ENCODE peak calls at places on chromosomes 13 and 19, in four cellular contexts. E is left lung, A is aorta, Y is right lobe of liver. R is an unnamed sample. For H3K4me1, the result is how much of the 10 kb centered on the place peaks cover.

GRCh38 chr13:110382229-110382628 is 75.1 kb downstream of the COL4A2 start:
- DNase-seq in E (no peak), A (no peak), Y (no peak), R (no peak)

GRCh38 chr13:36057041-36057440 is 74.1 kb downstream of the DCLK1 start:
- DNase-seq in E (no peak), A (no peak), Y (no peak), R (no peak)

GRCh38 chr19:6062274-6062673 is 48.0 kb downstream of the RFX2 start:
- DNase-seq in E (peak), A (peak), Y (no peak), R (no peak)

GRCh38 chr13:76993021-76993420 is 1.1 kb downstream of the CLN5 start:
- DNase-seq in E (no peak), A (no peak), Y (no peak), R (no peak)

GRCh38 chr13:40506592-40507446 is 159.6 kb downstream of the FOXO1 start:
- DNase-seq in E (no peak), A (no peak), Y (no peak), R (no peak)

GRCh38 chr19:1168877-1169791 is 4.9 kb downstream of the SBNO2 start:
- DNase-seq in E (no peak), A (peak), Y (peak), R (no peak)

GRCh38 chr19:6767357-6768235 is at the start of gene SH2D3A:
- DNase-seq in E (peak), A (peak), Y (peak), R (peak)

GRCh38 chr13:94182185-94182761 is 297.2 kb downstream of the DCT start:
- DNase-seq in E (no peak), A (no peak), Y (no peak), R (no peak)

GRCh38 chr13:59633290-59633689 is 530.4 kb downstream of the DIAPH3 start:
- DNase-seq in E (no peak), A (no peak), Y (peak), R (no peak)

GRCh38 chr19:16582486-16583261 is 10.5 kb upstream of the SLC35E1 start:
- DNase-seq in E (no peak), A (no peak), Y (no peak), R (no peak)
- H3K4me1 ChIP-seq in E (under half), A (under half), Y (under half), R (under half)

GRCh38 chr19:55585658-55586339 is 5.2 kb upstream of the ZNF579 start:
- DNase-seq in E (peak), A (peak), Y (peak), R (no peak)
- H3K4me3 ChIP-seq in E (peak), A (no peak), Y (peak), R (peak)

DNA sequence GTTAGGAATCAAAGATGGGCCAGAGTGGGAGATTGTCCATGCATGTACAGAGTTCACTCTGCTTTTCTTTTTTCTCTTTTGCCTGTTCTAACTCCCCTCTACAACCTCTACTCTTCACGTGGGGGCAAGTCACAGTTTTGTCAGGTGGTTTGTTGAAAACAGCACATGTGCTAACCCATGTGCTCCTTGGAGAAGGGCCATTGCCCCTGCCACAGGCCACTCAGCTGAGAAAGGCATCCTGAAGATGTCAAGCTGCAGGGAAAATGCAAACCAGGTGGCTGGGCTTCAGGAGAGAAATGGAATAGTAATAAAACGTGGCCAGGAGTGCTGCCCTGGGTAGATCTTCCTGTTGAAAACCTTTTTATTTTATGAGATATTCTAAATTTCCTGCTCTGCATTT is 35.3 kb upstream of the SLC10A2 start:
- DNase-seq in E (no peak), A (no peak), Y (no peak), R (no peak)
- H3K27ac ChIP-seq in E (no peak), A (no peak), Y (no peak), R (no peak)

DNA sequence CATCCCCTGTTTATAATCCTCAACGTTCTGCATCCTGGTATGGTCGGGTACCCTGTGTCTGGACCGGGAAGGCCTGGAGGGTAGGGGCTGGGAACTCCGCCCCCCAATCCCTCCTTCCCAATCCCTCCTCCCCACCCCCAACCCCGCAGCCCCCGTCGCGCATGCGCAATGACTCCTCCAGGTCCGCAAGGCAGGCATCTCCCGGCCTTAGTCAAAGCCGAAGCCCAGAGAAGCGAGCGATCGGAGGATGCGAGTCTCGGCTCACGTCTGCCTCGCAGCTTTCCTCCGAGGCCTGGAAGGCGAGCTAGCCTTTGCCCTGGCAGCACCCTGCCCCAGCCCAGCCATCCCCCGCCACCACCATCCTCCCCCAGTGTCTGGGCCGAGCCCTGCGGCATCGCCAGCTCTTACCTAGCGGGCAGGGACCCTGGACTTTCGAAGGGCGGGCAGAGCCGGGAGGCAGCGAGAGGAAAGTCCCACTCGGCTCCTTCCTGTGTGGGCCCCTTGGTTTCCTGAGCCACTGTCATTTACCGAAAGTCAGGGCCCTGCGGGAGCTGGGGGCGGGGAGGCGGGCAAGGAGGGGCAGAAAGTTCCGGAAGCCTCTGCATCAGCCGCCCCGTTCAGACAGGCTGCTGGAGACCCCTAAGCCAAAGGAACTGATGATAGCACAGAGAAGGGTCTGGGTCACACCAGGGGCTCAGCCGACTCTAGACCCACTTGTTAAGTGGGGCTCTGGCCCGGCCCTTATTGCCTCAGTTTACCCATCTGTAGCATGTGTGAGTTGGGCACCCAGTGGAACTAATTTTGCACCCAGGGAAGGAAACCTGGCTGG is at the start of gene JAK3:
- DNase-seq in E (peak), A (peak), Y (peak), R (no peak)
- H3K4me1 ChIP-seq in E (under half), A (under half), Y (under half), R (under half)

GRCh38 chr19:35115538-35115951 is at the start of gene FXYD3:
- DNase-seq in E (no peak), A (no peak), Y (no peak), R (no peak)

GRCh38 chr19:35118268-35119026 is 2.8 kb downstream of the FXYD3 start:
- DNase-seq in E (peak), A (no peak), Y (no peak), R (no peak)

GRCh38 chr19:35117791-35118190 is 2.2 kb downstream of the FXYD3 start:
- DNase-seq in E (no peak), A (no peak), Y (no peak), R (no peak)

GRCh38 chr19:35116085-35116801 is 620 bp downstream of the FXYD3 start:
- DNase-seq in E (no peak), A (no peak), Y (no peak), R (no peak)

GRCh38 chr19:35117017-35117570 is 1.5 kb downstream of the FXYD3 start:
- DNase-seq in E (no peak), A (no peak), Y (no peak), R (no peak)
- H3K4me3 ChIP-seq in E (peak), A (no peak), Y (no peak), R (no peak)

GRCh38 chr19:9789066-9789465 is 20.5 kb upstream of the ZNF846 start:
- DNase-seq in E (no peak), A (no peak), Y (no peak), R (no peak)

GRCh38 chr19:9782282-9782681 is 13.7 kb upstream of the ZNF846 start:
- DNase-seq in E (no peak), A (no peak), Y (no peak), R (no peak)

GRCh38 chr19:9786819-9787218 is 18.3 kb upstream of the ZNF846 start:
- DNase-seq in E (no peak), A (no peak), Y (no peak), R (no peak)

GRCh38 chr19:9786342-9786741 is 17.8 kb upstream of the ZNF846 start:
- DNase-seq in E (peak), A (no peak), Y (no peak), R (no peak)

GRCh38 chr19:9785367-9786331 is 17.1 kb upstream of the ZNF846 start:
- DNase-seq in E (peak), A (peak), Y (peak), R (no peak)
- H3K27ac ChIP-seq in E (peak), A (peak), Y (peak), R (no peak)

GRCh38 chr19:41425174-41426115 is 1.7 kb downstream of the B3GNT8 start:
- DNase-seq in E (no peak), A (no peak), Y (no peak), R (no peak)
- H3K4me1 ChIP-seq in E (under half), A (under half), Y (under half), R (under half)

DNA sequence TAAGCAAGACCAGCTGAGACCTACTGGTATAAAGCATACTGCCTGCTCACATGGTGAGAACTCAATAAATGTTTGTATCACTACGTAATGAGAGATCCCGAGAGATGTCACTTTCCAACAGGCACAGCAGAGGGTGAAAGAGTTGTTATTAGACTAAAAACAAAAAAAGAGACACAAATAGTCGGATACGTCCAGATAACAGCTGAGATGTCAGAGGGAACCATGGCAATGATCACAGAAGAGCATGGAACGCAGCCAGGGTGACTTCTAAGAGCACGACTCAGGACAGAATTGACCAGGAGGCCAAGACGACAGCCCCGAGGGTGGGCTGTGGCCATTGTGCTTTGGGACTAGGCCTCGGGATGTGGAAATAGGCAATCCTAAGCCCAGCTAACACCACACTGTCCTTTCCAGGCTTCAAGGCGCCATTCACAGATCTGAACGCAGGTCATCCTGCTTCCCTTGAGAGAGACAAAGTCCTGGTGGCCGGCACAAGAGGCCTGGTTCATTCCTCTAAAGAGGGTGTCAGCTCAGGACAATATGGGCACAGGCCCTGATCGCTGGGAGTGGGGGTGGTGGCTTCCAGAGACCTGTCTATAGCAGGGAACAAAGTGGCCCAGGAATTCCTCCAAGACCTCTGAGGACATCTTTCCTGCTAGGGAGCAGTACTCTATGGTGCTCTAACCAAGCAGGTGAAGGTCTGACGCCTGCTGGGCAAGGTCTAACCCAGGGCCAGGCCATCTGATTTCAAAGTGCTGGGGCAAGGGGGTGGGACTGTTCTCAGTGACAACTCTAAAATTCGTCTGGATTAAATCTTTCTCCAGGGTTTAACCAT is 3.2 kb downstream of the SH3GL1 start:
- DNase-seq in E (no peak), A (no peak), Y (peak), R (no peak)
- H3K4me3 ChIP-seq in E (no peak), A (no peak), Y (no peak), R (no peak)